ENCODE peak calls at places on chromosomes 2 and 18, in seven cellular contexts. F, J, Z, C, B, G and V are unnamed samples.

GRCh38 chr18:5966514-5966913 is 71.2 kb upstream of the TMEM200C start:
- DNase-seq in F (no peak), G (no peak), C (no peak), Z (no peak), B (no peak), J (no peak), V (no peak)

GRCh38 chr2:190482441-190482840 is 52.1 kb downstream of the NEMP2 start:
- DNase-seq in J (no peak), F (no peak), C (no peak), B (no peak), Z (no peak), G (no peak), V (no peak)

GRCh38 chr2:181106789-181107418 is 126.5 kb downstream of the UBE2E3 start:
- DNase-seq in J (no peak), G (no peak), F (no peak), B (no peak), Z (no peak), C (no peak), V (no peak)

GRCh38 chr2:215879977-215880940 is 133.1 kb downstream of the MREG start:
- DNase-seq in G (no peak), J (no peak), C (no peak), F (no peak), B (no peak), Z (no peak), V (no peak)

GRCh38 chr18:604771-605170 is 8.0 kb downstream of the CLUL1 start:
- DNase-seq in C (no peak), G (no peak), B (no peak), Z (no peak), J (no peak), F (no peak), V (no peak)

GRCh38 chr2:111169268-111169667 is 48.6 kb downstream of the BCL2L11 start:
- DNase-seq in B (no peak), F (no peak), Z (no peak), J (no peak), G (no peak), C (no peak), V (no peak)

GRCh38 chr2:177396630-177397460 is 4.3 kb downstream of the AGPS start:
- DNase-seq in J (no peak), B (no peak), F (no peak), C (no peak), Z (no peak), G (no peak), V (no peak)

GRCh38 chr2:219406861-219407230 is 11.3 kb upstream of the DES start:
- DNase-seq in B (no peak), G (no peak), F (no peak), J (peak), Z (no peak), C (no peak), V (no peak)

GRCh38 chr2:1742680-1743395 is 1.5 kb downstream of the PXDN start:
- DNase-seq in F (peak), G (peak), J (peak), C (peak), B (peak), Z (no peak), V (peak)

GRCh38 chr2:214881647-214882205 is 72.2 kb upstream of the BARD1 start:
- DNase-seq in Z (no peak), B (no peak), J (no peak), C (no peak), F (no peak), G (no peak), V (no peak)

GRCh38 chr18:41906528-41907256 is 48.3 kb upstream of the PIK3C3 start:
- DNase-seq in J (no peak), Z (no peak), B (no peak), C (no peak), F (no peak), G (no peak), V (no peak)

GRCh38 chr2:101828267-101829017 is 130.9 kb downstream of the MAP4K4 start:
- DNase-seq in B (no peak), F (no peak), Z (no peak), C (no peak), G (no peak), J (no peak), V (no peak)

GRCh38 chr2:64641585-64641984 is 12.1 kb downstream of the SERTAD2 start:
- DNase-seq in Z (no peak), G (no peak), F (no peak), C (no peak), B (no peak), J (no peak), V (no peak)

GRCh38 chr2:214904634-214905033 is 95.2 kb upstream of the BARD1 start:
- DNase-seq in F (no peak), B (no peak), J (no peak), C (no peak), G (no peak), Z (no peak), V (no peak)

GRCh38 chr18:12668041-12668440 is 10.1 kb upstream of the SPIRE1 start:
- DNase-seq in C (no peak), J (no peak), G (no peak), B (no peak), F (no peak), Z (no peak), V (no peak)

GRCh38 chr2:137050949-137051348 is 285.6 kb downstream of the THSD7B start:
- DNase-seq in G (no peak), Z (no peak), J (no peak), F (no peak), C (no peak), B (no peak), V (no peak)

GRCh38 chr2:3490191-3491158 is 28.9 kb downstream of the ADI1 start:
- DNase-seq in F (no peak), J (no peak), B (peak), G (no peak), Z (no peak), C (no peak), V (no peak)

GRCh38 chr2:62467475-62468321 is 38.3 kb downstream of the TMEM17 start:
- DNase-seq in Z (no peak), C (no peak), G (no peak), B (peak), J (peak), F (no peak), V (no peak)

GRCh38 chr2:28958689-28959088 is 22.4 kb upstream of the TOGARAM2 start:
- DNase-seq in F (peak), G (peak), C (peak), B (no peak), J (peak), Z (no peak), V (peak)

GRCh38 chr2:21270658-21271057 is 146.9 kb downstream of the TDRD15 start:
- DNase-seq in G (peak), J (peak), B (no peak), C (peak), Z (no peak), F (no peak), V (peak)

GRCh38 chr2:235745597-235745996 is 251.8 kb downstream of the AGAP1 start:
- DNase-seq in Z (no peak), J (no peak), G (no peak), B (no peak), C (no peak), F (no peak), V (no peak)

GRCh38 chr2:177407031-177407430 is 14.5 kb downstream of the AGPS start:
- DNase-seq in F (no peak), B (no peak), J (no peak), Z (no peak), G (no peak), C (no peak), V (no peak)

GRCh38 chr2:152694161-152694661 is 23.1 kb downstream of the PRPF40A start:
- DNase-seq in F (no peak), J (no peak), G (no peak), C (no peak), Z (no peak), B (no peak), V (no peak)

GRCh38 chr18:58009166-58009565 is 34.9 kb upstream of the NEDD4L start:
- DNase-seq in J (no peak), B (no peak), G (no peak), Z (no peak), C (no peak), F (no peak), V (no peak)

GRCh38 chr2:157158111-157158510 is 99.4 kb upstream of the GALNT5 start:
- DNase-seq in G (no peak), J (no peak), Z (no peak), F (no peak), C (no peak), B (no peak), V (no peak)

GRCh38 chr2:145412155-145412554 is 892.2 kb upstream of the ZEB2 start:
- DNase-seq in C (no peak), G (no peak), Z (no peak), F (no peak), J (no peak), B (no peak), V (no peak)

GRCh38 chr2:145415151-145415550 is 895.2 kb upstream of the ZEB2 start:
- DNase-seq in J (no peak), C (no peak), B (no peak), Z (no peak), F (no peak), G (no peak), V (no peak)

GRCh38 chr2:145410096-145410495 is 890.2 kb upstream of the ZEB2 start:
- DNase-seq in B (no peak), Z (no peak), J (no peak), C (no peak), G (no peak), F (no peak), V (no peak)

GRCh38 chr2:145411493-145411892 is 891.6 kb upstream of the ZEB2 start:
- DNase-seq in J (no peak), G (no peak), Z (no peak), B (no peak), C (no peak), F (no peak), V (no peak)

DNA sequence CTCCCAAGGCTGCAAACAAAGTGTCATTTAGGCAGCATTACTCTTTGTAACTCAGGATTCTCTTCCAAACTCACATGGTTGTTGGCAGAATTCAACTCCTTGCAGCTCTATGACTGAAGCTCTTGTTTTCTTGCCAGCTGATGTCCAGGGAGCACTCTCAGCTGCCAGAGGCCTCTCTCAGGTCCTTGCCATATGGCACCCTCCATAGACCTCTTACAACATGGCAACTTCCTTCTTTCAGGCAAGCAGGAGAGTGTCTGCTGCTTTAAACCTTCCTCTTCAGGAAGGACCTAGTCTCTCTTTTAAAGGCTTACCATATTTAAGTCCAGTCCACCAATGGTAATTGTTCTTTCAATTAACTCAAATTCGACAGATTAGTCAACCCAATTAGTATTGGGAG is 893.3 kb upstream of the ZEB2 start:
- DNase-seq in J (no peak), Z (no peak), F (no peak), G (no peak), C (no peak), B (no peak), V (no peak)
- H3K27ac ChIP-seq in J (no peak), Z (no peak), F (no peak), G (no peak), C (no peak), B (no peak), V (no peak)

DNA sequence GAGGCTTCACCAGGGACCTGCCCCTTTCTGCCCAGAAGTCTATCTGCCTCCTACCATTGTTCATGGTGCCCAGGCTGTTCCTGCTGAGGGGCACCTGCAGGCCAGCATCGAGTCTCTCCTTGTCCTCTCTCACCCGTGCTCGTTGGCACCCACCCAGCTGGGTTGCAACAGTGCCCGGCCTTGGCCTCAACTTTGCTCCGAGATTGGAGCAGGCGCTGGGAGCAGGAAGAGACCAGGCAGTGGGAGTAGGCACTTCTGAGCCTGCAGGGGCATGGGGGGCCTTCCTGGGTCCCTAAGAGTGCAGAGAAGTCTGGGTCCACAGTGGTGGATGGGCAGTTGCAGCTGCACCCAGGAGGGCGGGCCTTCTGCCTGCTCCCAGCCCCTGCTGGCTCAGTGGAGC is 75.6 kb downstream of the NCOA1 start:
- DNase-seq in F (no peak), B (no peak), C (no peak), J (no peak), G (peak), Z (no peak), V (no peak)
- H3K27ac ChIP-seq in F (no peak), B (no peak), C (no peak), J (no peak), G (no peak), Z (no peak), V (no peak)

DNA sequence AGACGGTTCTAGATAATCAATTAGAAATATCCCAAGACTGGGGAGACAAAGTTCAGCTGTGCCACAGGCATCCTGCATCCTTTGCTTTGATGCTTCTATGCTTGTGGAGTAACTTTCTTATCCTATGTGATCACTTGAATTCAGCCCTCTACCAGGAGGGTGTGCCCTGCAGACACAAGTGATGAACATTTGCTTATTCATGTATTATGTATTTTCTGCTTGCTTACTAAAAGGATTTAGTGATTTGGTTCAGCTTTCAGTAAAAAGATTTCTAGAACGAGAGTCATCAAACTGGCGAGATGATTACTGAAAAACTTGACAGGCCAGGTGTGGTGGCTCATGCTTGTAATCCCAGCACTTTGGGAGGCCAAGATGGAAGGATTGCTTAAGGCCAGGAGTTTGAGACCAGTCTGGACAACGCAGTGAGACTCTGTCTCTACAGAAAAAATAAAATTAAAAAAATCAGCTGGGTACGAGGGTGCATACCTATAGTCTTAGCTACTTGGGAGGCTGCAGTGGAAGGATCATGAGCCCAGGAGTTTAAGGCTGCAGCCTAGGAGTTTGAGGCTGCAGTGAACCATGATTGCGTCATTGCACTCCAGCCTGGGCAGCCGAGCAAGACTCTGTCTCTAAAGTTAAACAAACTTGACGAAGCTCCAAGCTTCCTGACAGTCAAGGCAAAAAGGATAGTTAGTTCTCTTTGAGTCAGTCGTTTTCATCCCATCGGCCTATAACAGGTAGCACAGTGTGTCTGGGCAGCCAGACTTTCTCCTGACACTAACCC is 13.3 kb downstream of the HK2 start:
- DNase-seq in C (no peak), B (no peak), F (no peak), J (no peak), G (no peak), Z (no peak), V (no peak)
- H3K27ac ChIP-seq in C (no peak), B (no peak), F (no peak), J (peak), G (no peak), Z (peak), V (no peak)

GRCh38 chr2:127747621-127748020 is 46.3 kb downstream of the SFT2D3 start:
- DNase-seq in J (no peak), B (no peak), F (no peak), C (no peak), Z (no peak), G (no peak), V (no peak)

GRCh38 chr2:127753374-127753773 is 52.1 kb downstream of the SFT2D3 start:
- DNase-seq in J (no peak), C (no peak), Z (no peak), G (no peak), B (no peak), F (no peak), V (no peak)
- H3K27ac ChIP-seq in J (no peak), C (no peak), Z (no peak), G (no peak), B (no peak), F (no peak), V (no peak)

GRCh38 chr18:55579888-55580287 is 8.1 kb downstream of the TCF4 start:
- DNase-seq in Z (no peak), B (no peak), G (no peak), J (no peak), C (no peak), F (no peak), V (no peak)

GRCh38 chr18:55579471-55579870 is 8.5 kb downstream of the TCF4 start:
- DNase-seq in G (no peak), B (no peak), J (no peak), F (no peak), C (no peak), Z (no peak), V (no peak)

GRCh38 chr18:55585050-55585449 is 2.9 kb downstream of the TCF4 start:
- DNase-seq in J (no peak), F (no peak), C (no peak), Z (no peak), G (no peak), B (no peak), V (no peak)

GRCh38 chr18:55585586-55586521 is 2.1 kb downstream of the TCF4 start:
- DNase-seq in C (no peak), J (no peak), G (no peak), F (no peak), Z (no peak), B (no peak), V (no peak)

GRCh38 chr18:55582325-55582724 is 5.7 kb downstream of the TCF4 start:
- DNase-seq in B (no peak), Z (no peak), C (no peak), G (no peak), F (no peak), J (no peak), V (no peak)
- H3K27ac ChIP-seq in B (no peak), Z (no peak), C (peak), G (no peak), F (no peak), J (peak), V (no peak)